ENCODE peak calls at places on chromosomes 16 and 17, in four cellular contexts. Q, S, P and L are unnamed samples. For H4K20me1, the result is how much of the 10 kb centered on the place peaks cover.

GRCh38 chr17:42844271-42844670 is at the start of gene AOC2:
- DNase-seq in S (no peak), P (no peak), Q (no peak), L (no peak)

GRCh38 chr16:78742501-78743283 is 643.2 kb downstream of the WWOX start:
- DNase-seq in S (peak), P (no peak), Q (no peak), L (peak)

GRCh38 chr17:81995463-81996231 is 18.2 kb downstream of the ASPSCR1 start:
- DNase-seq in Q (no peak), S (no peak), P (no peak), L (no peak)

GRCh38 chr17:52027620-52028019 is 130.9 kb downstream of the CA10 start:
- DNase-seq in S (no peak), P (peak), Q (no peak), L (peak)

GRCh38 chr17:32861979-32862378 is 14.9 kb downstream of the MYO1D start:
- DNase-seq in P (no peak), Q (no peak), S (no peak), L (no peak)

GRCh38 chr16:52535076-52535475 is 11.9 kb downstream of the TOX3 start:
- DNase-seq in P (no peak), Q (no peak), S (no peak), L (no peak)

GRCh38 chr17:55433029-55433628 is 11.5 kb upstream of the MMD start:
- DNase-seq in S (no peak), Q (no peak), P (peak), L (peak)

GRCh38 chr17:72126575-72127486 is 6.0 kb downstream of the SOX9 start:
- DNase-seq in P (peak), S (peak), Q (no peak), L (peak)

DNA sequence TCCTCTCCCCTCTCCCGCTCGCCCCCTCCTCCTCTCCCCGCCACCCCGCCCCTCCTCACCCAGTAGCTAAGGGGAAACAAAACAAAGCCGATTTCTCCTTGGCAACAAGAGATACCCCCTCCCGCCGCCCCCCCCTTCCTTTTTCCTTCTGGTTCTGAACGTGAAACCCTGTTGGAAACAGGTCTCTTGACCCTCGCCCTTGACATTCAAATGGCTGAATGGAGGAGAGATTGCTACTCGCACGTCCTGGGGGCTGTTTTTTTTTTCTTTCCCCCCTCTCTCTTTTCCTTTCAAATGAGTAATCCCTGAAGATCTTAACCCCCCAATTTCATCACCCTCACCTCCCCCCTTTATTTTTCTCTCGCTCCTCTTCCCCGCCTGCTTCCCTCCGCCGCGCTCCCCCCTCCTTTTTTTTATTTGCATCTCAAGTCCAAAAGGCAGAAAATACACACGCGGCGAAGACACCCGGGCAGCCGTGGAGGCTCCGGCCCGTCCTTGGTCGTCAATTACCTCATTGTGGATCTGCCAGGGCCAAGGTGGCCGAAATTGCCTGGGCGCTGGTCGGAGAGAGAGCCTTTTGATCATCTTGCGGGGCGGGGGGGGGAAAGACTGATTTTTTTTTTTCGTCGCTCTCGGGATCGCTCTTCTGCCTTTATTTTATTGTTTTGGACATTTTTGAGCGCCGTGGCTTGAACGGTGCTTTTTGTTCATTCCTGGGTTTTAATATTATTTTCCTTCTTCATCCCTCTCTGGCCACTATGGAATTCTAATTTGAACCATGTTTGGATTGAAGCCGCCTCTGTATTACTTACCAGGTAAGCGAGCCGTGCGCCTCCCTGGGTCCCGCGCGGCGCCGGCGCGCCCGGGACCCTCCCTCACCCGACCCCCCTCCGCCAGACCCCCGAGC is 57.3 kb upstream of the GSE1 start:
- DNase-seq in Q (no peak), S (peak), P (peak), L (peak)
- TF ChIP-seq EZH2 in Q (peak), S (no peak), P (no peak), L (no peak)

GRCh38 chr17:78348055-78348745 is 11.7 kb downstream of the SOCS3 start:
- DNase-seq in Q (no peak), S (no peak), P (no peak), L (no peak)
- TF ChIP-seq EZH2phosphoT487 in Q (no peak), S (no peak), P (no peak), L (no peak)

GRCh38 chr16:24920568-24920967 is 74.8 kb downstream of the SLC5A11 start:
- DNase-seq in Q (no peak), S (no peak), P (no peak), L (no peak)
- H4K20me1 ChIP-seq in Q (under half), S (under half), P (under half), L (under half)

GRCh38 chr16:86519007-86519648 is 8.8 kb downstream of the FOXF1 start:
- DNase-seq in P (no peak), S (no peak), Q (no peak), L (no peak)

GRCh38 chr16:86519649-86520316 is 9.5 kb downstream of the FOXF1 start:
- DNase-seq in S (peak), P (peak), Q (peak), L (peak)

GRCh38 chr16:86521236-86522197 is 11.2 kb downstream of the FOXF1 start:
- DNase-seq in Q (no peak), P (no peak), S (no peak), L (no peak)

GRCh38 chr16:86522639-86523038 is 12.3 kb downstream of the FOXF1 start:
- DNase-seq in P (no peak), S (no peak), Q (no peak), L (no peak)

DNA sequence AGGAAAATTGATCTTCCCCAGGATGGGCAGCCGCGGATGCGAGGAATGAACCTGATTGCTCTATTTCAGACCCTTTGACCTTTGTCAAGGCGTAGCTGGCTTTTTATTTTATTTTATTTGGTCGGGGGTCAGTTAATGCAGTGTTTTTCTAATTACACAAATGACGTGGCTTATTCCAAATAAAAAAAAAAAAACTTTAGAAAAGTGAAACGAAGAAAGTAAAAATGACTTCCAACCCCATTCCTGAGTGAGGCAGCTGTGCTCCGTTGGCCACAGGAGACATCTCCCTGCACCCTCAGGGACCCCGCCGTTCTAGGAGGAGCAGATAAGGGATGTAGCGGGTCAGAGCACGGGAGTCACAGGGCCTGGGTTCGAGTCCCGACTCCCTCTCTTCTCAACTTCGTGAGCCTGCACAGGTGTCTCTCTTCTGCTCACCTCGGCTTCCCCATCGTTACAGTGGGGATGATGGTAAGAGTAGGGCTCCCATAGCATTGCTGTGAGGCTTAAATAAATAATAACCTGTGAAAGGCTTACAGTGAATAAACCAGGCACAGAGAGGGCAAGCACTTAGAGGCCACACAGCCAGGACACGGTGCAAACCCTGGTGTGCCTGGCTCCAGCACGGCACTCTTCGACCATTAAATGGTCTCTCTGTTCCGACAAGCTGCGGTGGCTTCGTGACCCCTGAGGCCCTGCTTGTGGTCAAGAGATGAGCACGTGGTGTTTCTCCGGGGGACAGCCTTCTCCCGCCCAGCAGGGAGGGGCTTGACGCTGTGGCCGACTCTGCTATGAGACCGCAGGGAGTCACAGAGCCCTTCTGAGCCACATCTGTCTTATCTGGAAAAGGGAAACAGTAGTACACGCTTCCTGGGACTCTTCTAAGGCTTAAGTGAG is 10.2 kb downstream of the FOXF1 start:
- DNase-seq in Q (no peak), P (no peak), S (no peak), L (no peak)
- TF ChIP-seq EZH2 in Q (peak), P (no peak), S (no peak), L (no peak)

GRCh38 chr17:5509482-5509881 is 23.1 kb downstream of the MIS12 start:
- DNase-seq in Q (no peak), S (no peak), P (peak), L (no peak)
- TF ChIP-seq EZH2phosphoT487 in Q (no peak), S (no peak), P (no peak), L (no peak)